ENCODE peak calls at places on chromosomes 1 and 21, in six cellular contexts. I is tibial nerve, K is Panc1, R is bronchial epithelial cell, W is astrocyte of the cerebellum, D is hepatocyte. P is an unnamed sample.

GRCh38 chr1:178706467-178706866 is 18.6 kb upstream of the RALGPS2 start:
- DNase-seq in I (no peak), K (no peak), R (peak), W (no peak), D (peak), P (no peak)

GRCh38 chr1:101235696-101236545 is 898 bp upstream of the S1PR1 start:
- DNase-seq in I (no peak), K (no peak), R (peak), W (no peak), D (peak), P (no peak)

GRCh38 chr1:225974454-225974853 is 24.7 kb downstream of the SDE2 start:
- DNase-seq in I (no peak), K (no peak), R (no peak), W (no peak), D (no peak), P (no peak)

GRCh38 chr1:190416239-190416638 is 61.4 kb downstream of the BRINP3 start:
- DNase-seq in I (no peak), K (no peak), R (no peak), W (no peak), D (no peak), P (no peak)

GRCh38 chr1:216246577-216246976 is 176.7 kb downstream of the USH2A start:
- DNase-seq in I (no peak), K (no peak), R (no peak), W (no peak), D (no peak), P (no peak)

GRCh38 chr1:234755449-234755863 is 145.5 kb upstream of the IRF2BP2 start:
- DNase-seq in I (peak), K (no peak), R (peak), W (no peak), D (peak), P (no peak)

GRCh38 chr1:15799004-15799867 is 8.2 kb downstream of the UQCRHL start:
- DNase-seq in I (peak), K (peak), R (peak), W (peak), D (peak), P (peak)

GRCh38 chr21:38661296-38662223 is 144.2 kb upstream of the ETS2 start:
- DNase-seq in I (no peak), K (no peak), R (no peak), W (peak), D (peak), P (no peak)

GRCh38 chr1:197633447-197634039 is 141.7 kb downstream of the DENND1B start:
- DNase-seq in I (no peak), K (no peak), R (no peak), W (no peak), D (no peak), P (no peak)

GRCh38 chr1:229637746-229638145 is 11.7 kb downstream of the URB2 start:
- DNase-seq in I (no peak), K (no peak), R (no peak), W (no peak), D (no peak), P (no peak)

GRCh38 chr1:170230323-170230722 is 84.6 kb downstream of the NTMT2 start:
- DNase-seq in I (no peak), K (no peak), R (no peak), W (no peak), D (no peak), P (no peak)

GRCh38 chr1:197692965-197693364 is 82.3 kb downstream of the DENND1B start:
- DNase-seq in I (no peak), K (no peak), R (peak), W (peak), D (no peak), P (no peak)

GRCh38 chr1:6445062-6445763 is 20.6 kb downstream of the ESPN start:
- DNase-seq in I (no peak), K (no peak), R (no peak), W (no peak), D (peak), P (no peak)

GRCh38 chr1:65813956-65814355 is 21.3 kb downstream of the PDE4B start:
- DNase-seq in I (no peak), K (no peak), R (peak), W (no peak), D (no peak), P (no peak)

GRCh38 chr1:199174336-199174735 is 535.5 kb downstream of the PTPRC start:
- DNase-seq in I (no peak), K (no peak), R (peak), W (no peak), D (no peak), P (no peak)

GRCh38 chr1:92273039-92273438 is 25.7 kb downstream of the GLMN start:
- DNase-seq in I (no peak), K (no peak), R (no peak), W (no peak), D (no peak), P (no peak)

GRCh38 chr21:32380940-32381339 is 11.9 kb downstream of the URB1 start:
- DNase-seq in I (no peak), K (no peak), R (no peak), W (no peak), D (no peak), P (no peak)

GRCh38 chr1:23167353-23168078 is 1.1 kb downstream of the LUZP1 start:
- DNase-seq in I (no peak), K (no peak), R (peak), W (peak), D (peak), P (peak)

DNA sequence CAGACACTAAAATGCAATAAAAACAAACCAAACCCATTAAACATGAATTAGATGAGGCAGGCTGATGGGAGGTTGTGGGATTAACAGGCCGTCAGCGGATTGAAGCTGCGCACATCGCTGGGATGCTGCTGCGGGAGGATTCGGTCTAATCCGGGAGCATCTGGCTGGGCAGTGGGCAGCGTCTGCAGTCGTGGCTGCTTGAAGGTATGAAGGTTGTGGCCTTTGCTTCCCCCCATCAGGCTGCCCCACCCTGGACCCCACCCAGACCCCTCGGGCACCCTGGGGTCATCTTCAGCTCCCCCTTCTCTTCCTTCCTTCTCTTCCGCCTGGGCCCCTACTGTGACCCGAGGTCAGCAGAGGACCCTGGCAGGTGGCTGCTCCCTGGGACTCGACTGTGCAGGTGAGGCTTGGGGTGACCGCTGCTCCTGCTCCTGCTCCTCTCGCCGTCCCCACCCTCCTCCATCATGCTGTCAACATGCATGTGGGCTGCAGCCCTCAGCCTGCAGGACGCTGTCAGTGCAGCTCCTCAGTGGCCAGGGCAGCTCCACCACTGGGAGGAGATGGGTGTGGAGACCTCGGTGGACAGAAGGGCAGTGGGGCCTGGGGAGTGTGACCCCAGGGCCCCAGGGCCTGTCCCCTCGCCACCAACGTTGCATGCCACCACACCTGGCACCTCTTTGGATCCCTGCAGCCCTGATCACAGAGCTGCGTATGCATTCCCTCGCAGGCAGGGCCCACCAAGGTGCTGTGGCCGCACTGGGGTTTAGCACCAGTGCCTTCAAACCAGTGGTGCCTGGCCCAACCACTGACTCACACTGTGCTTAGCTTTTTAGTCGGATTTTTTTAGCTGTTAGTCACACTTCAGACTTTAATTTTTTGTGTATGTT is 112.2 kb upstream of the COL6A1 start:
- DNase-seq in I (no peak), K (no peak), R (no peak), W (no peak), D (no peak), P (no peak)
- TF ChIP-seq CTCF in I (no peak), K (no peak), R (no peak), W (no peak), D (no peak), P (no peak)

GRCh38 chr1:50645147-50645546 is 221.9 kb upstream of the DMRTA2 start:
- DNase-seq in I (no peak), K (no peak), R (no peak), W (no peak), D (no peak), P (no peak)

GRCh38 chr1:50646526-50646925 is 223.3 kb upstream of the DMRTA2 start:
- DNase-seq in I (no peak), K (no peak), R (no peak), W (no peak), D (no peak), P (no peak)

DNA sequence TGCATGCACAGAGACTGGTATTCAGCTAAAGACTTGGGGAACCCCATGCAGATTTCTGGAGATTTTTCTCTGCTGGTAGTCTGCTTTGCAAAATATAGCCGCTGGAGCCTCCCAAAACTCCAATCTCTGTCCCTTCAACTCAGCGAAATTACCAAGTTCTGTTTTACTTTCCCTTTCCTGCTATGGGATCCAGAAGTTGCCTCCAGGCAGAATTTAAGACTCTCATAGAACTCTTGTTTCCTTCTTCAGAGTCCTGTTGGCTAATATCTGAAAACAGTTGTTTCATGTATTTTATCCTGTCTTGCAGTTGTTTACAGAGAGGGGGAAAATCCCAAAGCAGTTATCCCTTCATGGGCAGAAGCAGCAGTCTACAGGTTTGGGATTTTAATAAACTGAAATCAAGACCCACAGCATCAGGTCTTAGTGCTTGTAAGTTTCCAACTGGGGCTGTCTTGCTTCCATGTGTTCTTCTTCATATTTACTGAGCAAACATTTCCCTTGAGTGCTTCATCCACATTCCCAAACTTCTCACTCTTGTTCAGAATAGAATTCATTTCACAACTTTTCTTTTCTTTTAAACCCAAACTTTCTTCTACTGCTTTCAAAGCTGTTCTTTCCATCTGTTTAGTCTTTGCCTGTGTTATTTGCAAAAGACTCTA is 221.3 kb upstream of the DMRTA2 start:
- DNase-seq in I (no peak), K (no peak), R (peak), W (no peak), D (peak), P (no peak)
- H3K4me3 ChIP-seq in I (no peak), K (no peak), R (no peak), W (no peak), D (no peak), P (no peak)

GRCh38 chr1:51165540-51165939 is 63.5 kb downstream of the C1orf185 start:
- DNase-seq in I (no peak), K (no peak), R (no peak), W (no peak), D (no peak), P (no peak)

GRCh38 chr1:51168266-51168845 is 66.3 kb downstream of the C1orf185 start:
- DNase-seq in I (no peak), K (no peak), R (no peak), W (no peak), D (no peak), P (no peak)

GRCh38 chr1:51170342-51170741 is 65.7 kb upstream of the RNF11 start:
- DNase-seq in I (no peak), K (peak), R (peak), W (no peak), D (no peak), P (no peak)

DNA sequence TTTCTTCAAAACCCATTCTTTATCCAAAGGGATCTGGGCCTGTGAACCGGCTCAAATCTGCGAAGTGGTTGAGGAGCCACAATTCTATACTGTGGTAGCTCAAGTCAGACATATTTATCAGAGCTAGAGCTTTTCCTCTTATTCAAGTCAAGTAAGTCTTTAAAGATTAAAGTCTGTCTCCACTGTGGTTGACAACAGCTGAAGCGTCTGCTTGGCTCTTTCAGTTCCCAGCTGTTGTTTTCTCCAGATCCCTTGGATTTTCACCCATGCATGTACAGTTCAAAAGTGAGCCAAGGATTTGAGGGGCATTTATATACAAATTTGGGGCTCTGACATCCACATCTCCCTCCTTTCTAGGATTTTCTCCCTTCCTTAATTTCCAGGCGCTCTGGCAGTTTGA is 66.9 kb downstream of the C1orf185 start:
- DNase-seq in I (no peak), K (no peak), R (no peak), W (no peak), D (no peak), P (no peak)
- TF ChIP-seq CTCF in I (no peak), K (no peak), R (no peak), W (no peak), D (no peak), P (no peak)

GRCh38 chr1:9079980-9080703 is 10.7 kb upstream of the SLC2A5 start:
- DNase-seq in I (no peak), K (no peak), R (no peak), W (no peak), D (no peak), P (no peak)
- H3K4me3 ChIP-seq in I (no peak), K (no peak), R (no peak), W (no peak), D (no peak), P (no peak)